ENCODE peak calls at places on chromosome 1, in seven cellular contexts. V is HepG2, G is ovary, A is A549, U is tibial nerve, K is SK-N-SH, R is stomach. D is an unnamed sample.
A peak's percentile ranks its signal among the peaks of the same experiment; 100 is the strongest.

GRCh38 chr1:176791911-176792310 is 328.9 kb downstream of the PAPPA2 start:
- DNase-seq in K (no peak), U (no peak), R (no peak), A (no peak), V (no peak), G (no peak), D (no peak)

GRCh38 chr1:117147856-117148588 is 26.5 kb upstream of the TRIM45 start:
- DNase-seq in U (no peak), R (no peak), K (no peak), V (no peak), A (peak; percentile 70), G (no peak), D (no peak)

GRCh38 chr1:1785666-1786065 is 7.4 kb upstream of the NADK start:
- DNase-seq in R (no peak), G (no peak), A (no peak), K (no peak), V (no peak), U (no peak), D (no peak)

GRCh38 chr1:202112864-202113689 is 9.6 kb upstream of the GPR37L1 start:
- DNase-seq in V (no peak), K (no peak), G (no peak), A (peak; percentile 85), U (no peak), R (peak; percentile 66), D (no peak)

GRCh38 chr1:114094303-114094663 is 59.4 kb downstream of the SYT6 start:
- DNase-seq in G (no peak), U (no peak), R (no peak), K (no peak), V (no peak), A (no peak), D (no peak)

GRCh38 chr1:213171711-213172110 is 120.7 kb downstream of the RPS6KC1 start:
- DNase-seq in K (no peak), V (no peak), U (no peak), R (no peak), A (no peak), G (no peak), D (no peak)

GRCh38 chr1:56025942-56026341 is 553.4 kb downstream of the PLPP3 start:
- DNase-seq in K (no peak), V (peak; percentile 20), R (no peak), G (no peak), A (no peak), U (no peak), D (no peak)

GRCh38 chr1:225425211-225425786 is 2.5 kb downstream of the LBR start:
- DNase-seq in K (no peak), V (no peak), R (no peak), A (no peak), U (no peak), G (no peak), D (no peak)

GRCh38 chr1:154075746-154076145 is 79.1 kb downstream of the NUP210L start:
- DNase-seq in V (no peak), K (no peak), U (no peak), G (no peak), R (no peak), A (no peak), D (no peak)

GRCh38 chr1:244971524-244972216 is 107.3 kb upstream of the HNRNPU start:
- DNase-seq in G (no peak), A (no peak), U (no peak), K (no peak), R (no peak), V (peak; percentile 5), D (no peak)

GRCh38 chr1:42210421-42211133 is 46.0 kb upstream of the GUCA2A start:
- DNase-seq in A (no peak), G (no peak), K (no peak), U (no peak), V (no peak), R (no peak), D (no peak)

GRCh38 chr1:177645491-177645890 is 324.4 kb downstream of the SEC16B start:
- DNase-seq in A (no peak), R (no peak), G (no peak), V (no peak), U (no peak), K (no peak), D (no peak)

GRCh38 chr1:182909578-182909977 is 43.4 kb downstream of the SHCBP1L start:
- DNase-seq in G (no peak), R (no peak), V (peak; percentile 27), A (no peak), K (peak; percentile 50), U (no peak), D (no peak)

GRCh38 chr1:97806996-97807395 is 113.8 kb downstream of the DPYD start:
- DNase-seq in G (no peak), U (no peak), K (no peak), V (no peak), A (no peak), R (no peak), D (no peak)

GRCh38 chr1:226551299-226551698 is 2.7 kb downstream of the STUM start:
- DNase-seq in V (no peak), U (no peak), G (peak; percentile 65), R (no peak), A (no peak), K (no peak), D (no peak)

GRCh38 chr1:113133038-113133437 is 60.0 kb downstream of the LRIG2 start:
- DNase-seq in A (no peak), K (no peak), G (no peak), U (no peak), R (no peak), V (no peak), D (no peak)

GRCh38 chr1:247089616-247090375 is 11.2 kb upstream of the ZNF670 start:
- DNase-seq in V (no peak), R (no peak), K (no peak), G (no peak), U (no peak), A (no peak), D (no peak)

GRCh38 chr1:160720366-160720765 is 8.7 kb upstream of the CD48 start:
- DNase-seq in V (no peak), R (no peak), K (no peak), G (no peak), A (no peak), U (no peak), D (no peak)

DNA sequence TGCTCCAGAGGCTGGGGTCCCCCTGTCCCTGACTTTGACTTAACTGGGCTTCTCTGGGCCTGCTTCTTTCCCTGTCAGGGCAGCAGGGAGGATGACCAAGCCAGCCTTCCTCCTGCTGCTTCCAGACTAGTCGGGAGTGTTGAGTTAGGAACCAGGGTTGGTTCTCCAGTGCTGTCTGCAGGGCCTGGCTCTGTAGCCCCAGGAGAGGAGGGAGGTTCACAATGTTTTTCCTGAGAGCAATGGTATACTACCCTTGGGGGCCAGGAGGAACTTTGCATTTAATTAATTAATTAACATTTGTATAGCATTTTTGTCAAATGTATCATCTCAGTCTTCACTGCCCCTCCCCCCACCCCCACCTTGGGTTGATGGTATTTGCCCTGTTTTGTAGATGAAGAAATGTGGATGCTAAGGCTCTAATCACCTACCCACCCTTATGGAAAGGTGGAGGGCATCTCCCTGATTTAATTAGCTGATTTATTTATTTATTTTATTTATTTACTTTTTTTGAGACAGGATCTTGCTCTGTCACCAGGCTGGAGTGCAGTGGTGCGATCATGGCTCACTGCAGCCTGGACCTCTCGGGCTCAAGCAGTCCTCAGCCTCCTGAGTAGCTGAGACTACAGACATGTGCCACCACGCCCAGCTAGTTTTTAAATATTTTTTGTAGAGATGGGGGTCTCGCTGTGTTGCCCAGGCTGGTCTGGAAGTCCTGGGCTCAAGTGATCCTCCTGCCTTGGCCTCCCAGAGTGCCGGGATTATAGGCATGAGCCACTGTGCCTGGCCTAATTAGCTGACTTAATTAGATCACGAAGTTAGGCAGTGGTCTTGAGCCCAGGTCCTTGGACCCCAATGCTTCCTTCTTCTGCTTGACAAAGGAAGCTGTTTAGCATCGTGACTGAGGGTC is 6.6 kb downstream of the H6PD start:
- DNase-seq in A (no peak), V (no peak), R (no peak), K (no peak), U (no peak), G (peak; percentile 26), D (no peak)
- H3K4me1 ChIP-seq in A (peaks cover 9% of the 10 kb centered on the region), V (peaks cover 92% of the 10 kb centered on the region), R (peaks cover 87% of the 10 kb centered on the region), K (no peaks in the 10 kb centered on the region), U (peaks cover 57% of the 10 kb centered on the region), G (peaks cover 48% of the 10 kb centered on the region), D (peaks cover 97% of the 10 kb centered on the region)

GRCh38 chr1:231629132-231629531 is 2.5 kb downstream of the DISC1 start:
- DNase-seq in V (no peak), G (no peak), K (no peak), U (no peak), R (no peak), A (no peak), D (peak; percentile 75)

GRCh38 chr1:231625975-231626534 is 535 bp upstream of the DISC1 start:
- DNase-seq in V (no peak), U (no peak), G (no peak), R (no peak), K (no peak), A (peak; percentile 16), D (no peak)

GRCh38 chr1:231628207-231628876 is 1.8 kb downstream of the DISC1 start:
- DNase-seq in R (no peak), A (no peak), U (no peak), G (peak; percentile 49), V (peak; percentile 91), K (no peak), D (no peak)

GRCh38 chr1:231626951-231627614 is 493 bp downstream of the DISC1 start:
- DNase-seq in G (peak; percentile 59), U (peak; percentile 44), V (peak; percentile 62), R (peak; percentile 49), K (peak; percentile 66), A (peak; percentile 19), D (peak; percentile 88)

DNA sequence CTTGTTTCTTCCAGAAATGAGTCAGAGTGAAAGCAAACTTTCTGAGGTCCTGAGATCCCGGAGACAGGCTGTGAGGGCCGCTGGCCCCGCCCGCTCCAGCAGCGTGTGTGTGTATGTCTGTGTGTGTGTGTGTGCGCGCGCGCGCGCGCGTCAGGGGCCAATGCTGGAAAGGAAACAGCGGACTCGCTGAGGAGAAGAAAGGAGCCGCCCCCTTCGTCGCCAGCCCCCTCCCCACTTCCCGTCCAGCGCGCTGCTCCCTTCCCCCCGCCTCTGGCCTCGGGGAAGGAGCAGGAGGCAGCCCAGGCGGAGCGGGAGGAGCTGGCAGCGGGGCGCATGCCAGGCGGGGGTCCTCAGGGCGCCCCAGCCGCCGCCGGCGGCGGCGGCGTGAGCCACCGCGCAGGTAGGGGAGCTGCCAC is at the start of gene DISC1:
- DNase-seq in U (peak; percentile 70), V (peak; percentile 80), K (peak; percentile 93), A (peak; percentile 79), G (peak; percentile 87), R (peak; percentile 84), D (peak; percentile 90)
- TF ChIP-seq EP300 in U (peak; percentile 73), V (peak; percentile 39), K (no peak), A (no peak), G (no peak), R (no peak), D (no peak)

GRCh38 chr1:206967096-206967851 is 3.0 kb downstream of the FCAMR start:
- DNase-seq in U (no peak), V (no peak), G (no peak), A (no peak), K (no peak), R (no peak), D (no peak)
- H3K4me3 ChIP-seq in U (no peak overlapping the region), V (no peak overlapping the region), G (no peak overlapping the region), A (no peak overlapping the region), K (no peak overlapping the region), R (no peak overlapping the region), D (no peak overlapping the region)

DNA sequence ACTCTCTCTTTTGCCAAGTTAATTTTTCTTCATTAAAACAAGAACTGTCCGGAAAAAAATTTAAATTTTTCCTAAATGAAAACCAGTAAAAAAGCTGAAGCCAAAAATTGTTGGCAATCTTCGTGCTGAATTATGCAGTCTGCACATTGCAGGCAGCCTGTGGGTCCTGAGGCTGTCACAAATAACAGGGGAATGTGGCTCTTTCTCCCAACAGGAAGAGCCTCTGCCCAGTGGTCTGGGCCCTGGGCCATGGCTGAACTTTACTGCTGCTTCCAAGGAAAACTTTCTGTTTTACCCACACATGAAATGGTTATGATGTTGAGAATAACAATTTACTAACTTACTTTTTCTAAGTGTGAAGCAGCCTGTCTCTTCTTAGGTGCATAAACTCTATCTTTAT is 154.0 kb upstream of the SPAG17 start:
- DNase-seq in K (no peak), G (no peak), V (no peak), U (no peak), R (no peak), A (no peak), D (no peak)
- H3K4me1 ChIP-seq in K (no peaks in the 10 kb centered on the region), G (no peaks in the 10 kb centered on the region), V (no peaks in the 10 kb centered on the region), U (no peaks in the 10 kb centered on the region), R (no peaks in the 10 kb centered on the region), A (no peaks in the 10 kb centered on the region), D (peaks cover 16% of the 10 kb centered on the region)